ENCODE peak calls at places on chromosome 14, in six cellular contexts. V is germinal center; Z is stimulated activated CD8-positive, alpha-beta memory T cell treated with anti-CD3 and anti-CD28 coated beads, Interleukin-7, amount 100 ng/mL, for 1 hour; H is HEK293T; T is heart left ventricle; R is CD8-positive, alpha-beta T cell. B is an unnamed sample.

GRCh38 chr14:104939666-104940410 is 15.2 kb downstream of the PLD4 start:
- DNase-seq in Z (no peak), R (no peak), T (no peak), H (no peak), V (no peak), B (no peak)

GRCh38 chr14:24058951-24059475 is 7.2 kb downstream of the CARMIL3 start:
- DNase-seq in H (no peak), R (no peak), Z (no peak), V (no peak), T (no peak), B (no peak)

GRCh38 chr14:88618476-88618875 is 55.6 kb downstream of the ZC3H14 start:
- DNase-seq in R (no peak), H (no peak), V (no peak), Z (no peak), T (no peak), B (no peak)

GRCh38 chr14:71289536-71289935 is 382.3 kb downstream of the PCNX1 start:
- DNase-seq in V (no peak), R (no peak), H (no peak), Z (no peak), T (no peak), B (no peak)

GRCh38 chr14:23306412-23307145 is at the start of gene BCL2L2:
- DNase-seq in V (peak), Z (no peak), T (peak), R (no peak), H (peak), B (peak)

GRCh38 chr14:35114036-35114435 is 7.8 kb downstream of the PPP2R3C start:
- DNase-seq in V (no peak), R (no peak), Z (no peak), T (no peak), H (no peak), B (no peak)

GRCh38 chr14:31440280-31440679 is 17.0 kb downstream of the DTD2 start:
- DNase-seq in T (no peak), R (no peak), Z (no peak), V (no peak), H (no peak), B (no peak)

GRCh38 chr14:104731249-104731924 is 7.4 kb downstream of the ADSS1 start:
- DNase-seq in Z (no peak), T (no peak), R (no peak), H (peak), V (no peak), B (no peak)

GRCh38 chr14:30195946-30196345 is 268.3 kb upstream of the PRKD1 start:
- DNase-seq in V (no peak), Z (no peak), T (no peak), R (no peak), H (no peak), B (no peak)

GRCh38 chr14:103070263-103070885 is 13.0 kb upstream of the CDC42BPB start:
- DNase-seq in H (no peak), R (no peak), V (no peak), Z (no peak), T (no peak), B (no peak)

GRCh38 chr14:67722293-67722692 is 20.6 kb downstream of the RDH12 start:
- DNase-seq in R (no peak), Z (no peak), H (no peak), T (peak), V (no peak), B (no peak)

GRCh38 chr14:85154714-85155113 is 375.2 kb upstream of the FLRT2 start:
- DNase-seq in R (no peak), H (no peak), T (no peak), V (no peak), Z (no peak), B (no peak)

GRCh38 chr14:49999216-49999761 is 106.4 kb downstream of the ARF6 start:
- DNase-seq in H (peak), V (peak), Z (no peak), T (peak), R (peak), B (peak)

GRCh38 chr14:61977217-61977616 is 215.0 kb downstream of the SNAPC1 start:
- DNase-seq in R (no peak), H (no peak), T (no peak), V (no peak), Z (no peak), B (no peak)

GRCh38 chr14:34496679-34497513 is 34.9 kb upstream of the SPTSSA start:
- DNase-seq in V (no peak), T (peak), H (no peak), R (no peak), Z (no peak), B (no peak)

GRCh38 chr14:21267431-21267845 is 1.8 kb downstream of the HNRNPC start:
- DNase-seq in T (no peak), H (no peak), R (no peak), V (no peak), Z (no peak), B (no peak)

GRCh38 chr14:61611880-61612630 is 83.3 kb upstream of the HIF1A start:
- DNase-seq in H (no peak), V (no peak), Z (no peak), T (no peak), R (no peak), B (no peak)

GRCh38 chr14:73467377-73467776 is 9.0 kb upstream of the NUMB start:
- DNase-seq in R (no peak), T (no peak), V (no peak), H (no peak), Z (no peak), B (no peak)

GRCh38 chr14:95165517-95165916 is 8.2 kb upstream of the DICER1 start:
- DNase-seq in V (no peak), H (no peak), R (no peak), T (no peak), Z (no peak), B (no peak)

GRCh38 chr14:92513204-92513965 is at the start of gene RIN3:
- DNase-seq in H (peak), Z (no peak), R (no peak), V (peak), T (peak), B (peak)

GRCh38 chr14:92553456-92553855 is 39.9 kb downstream of the RIN3 start:
- DNase-seq in H (no peak), V (no peak), Z (no peak), R (no peak), T (no peak), B (no peak)

GRCh38 chr14:22225526-22226133 is 363.4 kb downstream of the DAD1 start:
- DNase-seq in R (no peak), T (no peak), Z (no peak), H (no peak), V (no peak), B (no peak)

GRCh38 chr14:27528328-27528727 is 930.5 kb upstream of the NOVA1 start:
- DNase-seq in Z (no peak), T (no peak), R (no peak), H (peak), V (no peak), B (no peak)